ENCODE peak calls at places on chromosomes 3 and 15, in six cellular contexts. O is adrenal gland, Z is tibial nerve, J is GM12878, Y is A549, B is ovary. M is an unnamed sample.

GRCh38 chr15:52139599-52140462 is 27.3 kb upstream of the BCL2L10 start:
- DNase-seq in O (peak; percentile 72), Z (peak; percentile 74), J (peak; percentile 39), Y (peak; percentile 79), B (peak; percentile 79), M (peak; percentile 72)

GRCh38 chr3:4985330-4986174 is 6.3 kb downstream of the BHLHE40 start:
- DNase-seq in O (peak; percentile 74), Z (no peak), J (no peak), Y (peak; percentile 92), B (no peak), M (no peak)

GRCh38 chr3:171677706-171678105 is 132.6 kb downstream of the PLD1 start:
- DNase-seq in O (no peak), Z (no peak), J (no peak), Y (no peak), B (no peak), M (no peak)

GRCh38 chr3:94162700-94163099 is 99.8 kb downstream of the NSUN3 start:
- DNase-seq in O (no peak), Z (no peak), J (no peak), Y (peak; percentile 75), B (no peak), M (no peak)

GRCh38 chr3:66665021-66665695 is 164.3 kb upstream of the LRIG1 start:
- DNase-seq in O (no peak), Z (no peak), J (no peak), Y (no peak), B (no peak), M (no peak)

GRCh38 chr3:187212705-187213104 is 15.4 kb downstream of the RTP1 start:
- DNase-seq in O (no peak), Z (peak; percentile 33), J (no peak), Y (no peak), B (no peak), M (peak; percentile 30)

GRCh38 chr3:108448593-108448992 is 61.8 kb downstream of the MYH15 start:
- DNase-seq in O (no peak), Z (no peak), J (peak; percentile 24), Y (no peak), B (no peak), M (no peak)

GRCh38 chr3:160474416-160474838 is 24.8 kb upstream of the TRIM59 start:
- DNase-seq in O (no peak), Z (no peak), J (no peak), Y (no peak), B (no peak), M (no peak)

GRCh38 chr3:17579289-17580031 is 163.0 kb downstream of the TBC1D5 start:
- DNase-seq in O (no peak), Z (no peak), J (peak; percentile 60), Y (no peak), B (no peak), M (no peak)

GRCh38 chr15:32844118-32844711 is 126.4 kb downstream of the GREM1 start:
- DNase-seq in O (no peak), Z (no peak), J (no peak), Y (peak; percentile 69), B (no peak), M (no peak)

GRCh38 chr3:14948609-14949038 is 1.2 kb downstream of the NR2C2 start:
- DNase-seq in O (no peak), Z (no peak), J (no peak), Y (peak; percentile 21), B (no peak), M (no peak)

GRCh38 chr3:14947105-14947885 is at the start of gene NR2C2:
- DNase-seq in O (peak; percentile 84), Z (peak; percentile 84), J (no peak), Y (peak; percentile 85), B (peak; percentile 93), M (peak; percentile 84)

GRCh38 chr3:14946749-14947104 is 656 bp upstream of the NR2C2 start:
- DNase-seq in O (no peak), Z (no peak), J (no peak), Y (no peak), B (no peak), M (no peak)

GRCh38 chr3:14949126-14949525 is 1.7 kb downstream of the NR2C2 start:
- DNase-seq in O (no peak), Z (no peak), J (no peak), Y (no peak), B (no peak), M (no peak)

DNA sequence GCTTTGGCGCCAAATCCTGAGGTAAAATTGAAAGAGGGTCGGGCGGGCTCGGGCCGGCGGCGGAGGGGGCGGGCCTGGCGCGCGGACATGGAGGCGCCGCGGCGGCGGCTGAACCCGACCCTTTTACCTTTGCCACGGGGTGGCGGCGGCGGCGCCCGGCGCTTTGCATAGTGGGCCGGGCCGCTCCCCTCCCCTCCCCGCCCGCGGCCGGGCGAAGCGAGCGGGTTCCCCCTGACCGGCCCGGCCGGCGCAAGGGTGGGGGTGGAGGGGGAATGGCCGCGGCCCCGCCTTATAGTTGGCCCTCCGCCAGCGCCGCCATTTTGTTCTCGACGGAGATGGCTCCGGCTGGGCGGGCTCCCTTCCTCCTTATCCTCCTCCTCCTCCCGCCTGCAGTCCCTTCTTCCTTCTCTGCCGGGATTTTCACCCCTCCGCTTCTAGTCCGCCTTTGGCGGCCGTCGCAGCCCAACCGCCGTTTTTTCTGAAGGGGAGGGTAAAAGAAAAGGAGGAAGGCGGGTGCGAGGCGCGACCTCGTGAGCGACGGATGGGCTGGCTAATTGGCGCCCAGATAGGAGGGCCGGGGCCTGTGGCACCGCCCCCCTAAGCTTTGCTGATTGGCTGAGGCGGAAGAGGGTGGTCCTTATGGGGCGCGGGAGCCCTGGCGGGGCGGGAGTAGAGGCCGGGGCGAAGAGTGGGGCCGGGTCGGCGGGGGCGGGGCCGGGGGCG is 664 bp downstream of the NR2C2 start:
- DNase-seq in O (peak; percentile 98), Z (peak; percentile 93), J (peak; percentile 73), Y (peak; percentile 97), B (peak; percentile 98), M (peak; percentile 97)
- TF ChIP-seq POLR2A in O (no peak), Z (no peak), J (peak; percentile 66), Y (peak; percentile 6), B (peak; percentile 17), M (peak; percentile 29)

GRCh38 chr3:58487140-58487886 is 4.6 kb upstream of the KCTD6 start:
- DNase-seq in O (peak; percentile 65), Z (no peak), J (no peak), Y (peak; percentile 31), B (no peak), M (peak; percentile 31)
- TF ChIP-seq POLR2A in O (peak; percentile 35), Z (no peak), J (no peak), Y (no peak), B (no peak), M (no peak)

GRCh38 chr15:31079519-31079918 is 22.0 kb downstream of the TRPM1 start:
- DNase-seq in O (no peak), Z (no peak), J (no peak), Y (no peak), B (no peak), M (no peak)

GRCh38 chr15:31078461-31078860 is 23.1 kb downstream of the TRPM1 start:
- DNase-seq in O (no peak), Z (no peak), J (no peak), Y (no peak), B (no peak), M (no peak)

GRCh38 chr15:31077981-31078380 is 23.5 kb downstream of the TRPM1 start:
- DNase-seq in O (no peak), Z (no peak), J (no peak), Y (no peak), B (no peak), M (no peak)

GRCh38 chr15:31074321-31074720 is 27.2 kb downstream of the TRPM1 start:
- DNase-seq in O (no peak), Z (no peak), J (no peak), Y (no peak), B (no peak), M (no peak)

DNA sequence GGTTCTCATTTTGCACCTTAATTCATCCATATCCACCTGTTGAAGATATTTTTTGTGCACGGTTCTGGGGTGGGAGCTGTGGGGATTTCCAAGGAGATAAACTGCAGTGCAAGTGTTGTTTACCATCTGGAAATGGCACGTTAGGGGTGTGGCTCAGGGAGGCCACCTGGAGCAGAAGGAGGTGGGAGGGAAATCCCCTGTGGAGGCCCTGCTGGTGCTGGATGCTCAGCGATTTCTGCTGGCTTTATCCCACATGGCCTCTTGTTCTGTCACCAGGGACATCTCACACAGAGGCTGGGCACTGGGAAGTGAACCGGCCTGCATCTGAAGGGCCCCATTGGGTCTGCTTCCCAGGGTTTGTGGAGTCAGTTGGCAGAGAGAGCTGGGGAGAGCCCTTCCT is 24.3 kb downstream of the TRPM1 start:
- DNase-seq in O (no peak), Z (no peak), J (no peak), Y (no peak), B (no peak), M (no peak)
- TF ChIP-seq POLR2A in O (no peak), Z (no peak), J (no peak), Y (no peak), B (no peak), M (no peak)

GRCh38 chr3:185317674-185318073 is 45.3 kb upstream of the MAP3K13 start:
- DNase-seq in O (no peak), Z (no peak), J (no peak), Y (peak; percentile 46), B (no peak), M (no peak)

GRCh38 chr3:185319801-185320200 is 43.1 kb upstream of the MAP3K13 start:
- DNase-seq in O (no peak), Z (no peak), J (no peak), Y (no peak), B (no peak), M (no peak)

GRCh38 chr3:185318136-185318535 is 44.8 kb upstream of the MAP3K13 start:
- DNase-seq in O (no peak), Z (no peak), J (no peak), Y (peak; percentile 76), B (no peak), M (no peak)

GRCh38 chr3:185313693-185314246 is 49.2 kb upstream of the MAP3K13 start:
- DNase-seq in O (peak; percentile 61), Z (no peak), J (no peak), Y (no peak), B (no peak), M (no peak)

DNA sequence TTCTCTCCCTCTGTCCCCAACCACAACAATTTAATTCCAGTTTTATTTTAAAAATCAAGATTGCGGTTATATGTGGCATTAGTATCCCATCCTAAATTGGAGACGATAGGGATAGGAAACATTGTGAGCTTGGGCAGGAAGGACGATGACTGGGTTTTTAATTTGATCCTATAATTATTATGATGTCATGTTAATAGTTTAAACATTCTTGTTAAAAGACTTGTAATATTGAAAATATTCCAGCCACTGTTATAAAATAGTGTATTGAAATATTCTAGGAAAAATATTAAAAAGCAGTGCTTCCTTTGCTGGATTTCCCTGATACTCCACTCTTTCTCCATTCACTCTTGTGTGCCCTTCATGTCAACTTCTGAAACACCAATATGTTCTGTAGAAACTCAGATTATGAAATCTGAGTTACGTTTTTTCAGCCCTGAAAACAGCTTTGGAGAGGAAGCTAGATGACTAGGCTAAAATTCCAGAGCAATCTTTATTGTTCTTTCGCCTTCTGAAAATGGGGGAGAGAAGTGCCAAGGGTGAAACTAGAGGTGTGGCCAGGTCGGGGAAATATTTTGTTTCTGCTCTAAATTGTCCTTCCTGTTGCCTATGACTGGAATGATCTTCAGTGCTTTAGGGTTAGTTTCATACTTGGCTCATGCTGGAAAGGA is 46.1 kb upstream of the MAP3K13 start:
- DNase-seq in O (no peak), Z (no peak), J (no peak), Y (peak; percentile 71), B (no peak), M (no peak)
- TF ChIP-seq POLR2A in O (peak; percentile 18), Z (no peak), J (no peak), Y (no peak), B (no peak), M (no peak)